ENCODE peak calls at places on chromosomes 7 and 10, in eight cellular contexts. H is Karpas-422; R is C1 segment of cervical spinal cord; C is NCI-H82; N is NCI-H2029; J is endothelial cell; K is CD8-positive, alpha-beta memory T cell; B is RWPE2. Z is an unnamed sample.

GRCh38 chr10:69246036-69246435 is 25.9 kb downstream of the HKDC1 start:
- DNase-seq in R (no peak), K (no peak), B (no peak), H (no peak), N (no peak), J (no peak), C (no peak), Z (no peak)

GRCh38 chr7:34083440-34083839 is 178.1 kb downstream of the BMPER start:
- DNase-seq in B (no peak), K (no peak), R (no peak), N (no peak), H (peak), C (no peak), J (no peak), Z (no peak)

GRCh38 chr7:77475181-77475580 is 59.0 kb upstream of the GSAP start:
- DNase-seq in H (no peak), J (no peak), N (no peak), C (no peak), R (no peak), K (no peak), B (no peak), Z (no peak)

GRCh38 chr7:28432105-28432504 is 19.8 kb downstream of the CREB5 start:
- DNase-seq in C (no peak), N (no peak), R (no peak), J (no peak), H (no peak), B (no peak), K (no peak), Z (no peak)

GRCh38 chr10:958856-959255 is 27.4 kb upstream of the LARP4B start:
- DNase-seq in N (no peak), B (no peak), H (no peak), C (no peak), J (no peak), R (no peak), K (no peak), Z (no peak)

GRCh38 chr7:5682889-5683670 is 98.4 kb downstream of the RNF216 start:
- DNase-seq in N (no peak), R (no peak), K (no peak), H (no peak), J (no peak), C (no peak), B (no peak), Z (no peak)

GRCh38 chr10:71724539-71724938 is 5.0 kb upstream of the C10orf105 start:
- DNase-seq in K (no peak), R (no peak), H (no peak), B (no peak), N (no peak), C (no peak), J (no peak), Z (no peak)

GRCh38 chr7:143518941-143519340 is 41.3 kb downstream of the TAS2R41 start:
- DNase-seq in C (no peak), B (no peak), J (no peak), H (no peak), K (no peak), N (no peak), R (no peak), Z (no peak)

GRCh38 chr10:488933-489215 is 200.6 kb downstream of the DIP2C start:
- DNase-seq in H (no peak), N (no peak), R (no peak), C (no peak), J (no peak), B (peak), K (no peak), Z (no peak)

GRCh38 chr7:76407718-76408117 is 1.8 kb downstream of the SSC4D start:
- DNase-seq in N (no peak), B (no peak), R (no peak), H (no peak), J (no peak), C (no peak), K (no peak), Z (no peak)

GRCh38 chr7:76352193-76352592 is 6.6 kb downstream of the YWHAG start:
- DNase-seq in R (no peak), J (no peak), K (no peak), C (no peak), B (no peak), N (no peak), H (no peak), Z (no peak)

GRCh38 chr10:7350541-7351195 is 60.2 kb downstream of the SFMBT2 start:
- DNase-seq in R (no peak), C (no peak), J (no peak), N (no peak), H (no peak), B (no peak), K (no peak), Z (no peak)

GRCh38 chr10:58477122-58477521 is 35.5 kb upstream of the BICC1 start:
- DNase-seq in R (no peak), J (no peak), C (no peak), B (no peak), K (no peak), H (no peak), N (no peak), Z (no peak)

GRCh38 chr7:3073763-3074460 is 30.2 kb upstream of the CARD11 start:
- DNase-seq in C (no peak), H (no peak), R (no peak), B (no peak), J (no peak), N (no peak), K (no peak), Z (no peak)

GRCh38 chr7:82548141-82548688 is 104.6 kb upstream of the CACNA2D1 start:
- DNase-seq in H (no peak), J (no peak), N (no peak), C (no peak), B (no peak), K (no peak), R (no peak), Z (no peak)

GRCh38 chr10:36602374-36602773 is 523.0 kb upstream of the ANKRD30A start:
- DNase-seq in H (no peak), B (no peak), N (no peak), C (no peak), J (no peak), R (no peak), K (no peak), Z (peak)

GRCh38 chr7:26648429-26649015 is 215.9 kb downstream of the SKAP2 start:
- DNase-seq in C (no peak), R (no peak), H (no peak), B (no peak), J (no peak), N (no peak), K (no peak), Z (peak)

GRCh38 chr7:105934577-105935185 is 28.4 kb upstream of the CDHR3 start:
- DNase-seq in K (no peak), B (no peak), N (peak), J (peak), H (peak), R (no peak), C (peak), Z (peak)

GRCh38 chr10:98376485-98376884 is 38.5 kb downstream of the PYROXD2 start:
- DNase-seq in N (no peak), K (no peak), B (no peak), R (no peak), C (no peak), J (no peak), H (no peak), Z (no peak)

GRCh38 chr10:31759124-31759798 is 169.4 kb downstream of the ARHGAP12 start:
- DNase-seq in R (no peak), C (peak), K (peak), H (no peak), N (no peak), B (no peak), J (peak), Z (no peak)

GRCh38 chr7:44750921-44751571 is 2.4 kb downstream of the ZMIZ2 start:
- DNase-seq in N (no peak), B (no peak), C (peak), K (peak), J (no peak), R (no peak), H (no peak), Z (no peak)

GRCh38 chr7:30559566-30559965 is 35.1 kb upstream of the GARS1 start:
- DNase-seq in N (no peak), J (peak), H (no peak), C (no peak), K (no peak), R (no peak), B (no peak), Z (no peak)

GRCh38 chr7:125279956-125280355 is 350.3 kb upstream of the POT1 start:
- DNase-seq in R (no peak), J (no peak), B (no peak), N (peak), C (peak), H (no peak), K (no peak), Z (no peak)

GRCh38 chr10:124211921-124212320 is 118.5 kb upstream of the CHST15 start:
- DNase-seq in K (no peak), C (no peak), N (no peak), B (no peak), R (no peak), J (no peak), H (no peak), Z (peak)